ENCODE peak calls at places on chromosomes 1 and 21, in five cellular contexts. J is fibroblast of pulmonary artery, A is Caco-2, U is GM23338, D is transverse colon. O is an unnamed sample.

GRCh38 chr1:85220756-85221166 is 19.9 kb upstream of the SYDE2 start:
- DNase-seq in D (no peak), J (peak; percentile 60), A (no peak), U (no peak), O (no peak)

GRCh38 chr1:100622037-100622436 is 84.1 kb downstream of the GPR88 start:
- DNase-seq in J (peak; percentile 99), U (peak; percentile 16), D (no peak), A (no peak), O (peak; percentile 98)

GRCh38 chr21:42245348-42246185 is 26.6 kb downstream of the ABCG1 start:
- DNase-seq in U (peak; percentile 52), D (no peak), J (no peak), A (no peak), O (no peak)

GRCh38 chr1:198107041-198107440 is 49.8 kb upstream of the NEK7 start:
- DNase-seq in U (no peak), J (peak; percentile 57), D (no peak), A (peak; percentile 78), O (peak; percentile 77)

GRCh38 chr1:219266524-219266923 is 92.8 kb downstream of the LYPLAL1 start:
- DNase-seq in A (no peak), U (no peak), D (no peak), J (no peak), O (peak; percentile 40)

GRCh38 chr1:56968878-56969495 is 3.2 kb upstream of the C8B start:
- DNase-seq in U (no peak), D (no peak), J (no peak), A (no peak), O (peak; percentile 87)

GRCh38 chr1:172325562-172325961 is 94.9 kb upstream of the C1orf105 start:
- DNase-seq in D (peak; percentile 21), J (peak; percentile 74), A (peak; percentile 10), U (no peak), O (peak; percentile 88)

GRCh38 chr21:14630556-14631069 is 84.5 kb upstream of the SAMSN1 start:
- DNase-seq in A (no peak), J (peak; percentile 11), D (no peak), U (no peak), O (no peak)

GRCh38 chr1:208201241-208201640 is 42.9 kb downstream of the PLXNA2 start:
- DNase-seq in D (peak; percentile 79), J (peak; percentile 94), A (peak; percentile 73), U (no peak), O (peak; percentile 78)

GRCh38 chr1:111471012-111471411 is 2.8 kb upstream of the C1orf162 start:
- DNase-seq in U (no peak), J (no peak), A (no peak), D (peak; percentile 57), O (no peak)

GRCh38 chr1:26696191-26696644 is 403 bp downstream of the ARID1A start:
- DNase-seq in D (peak; percentile 17), A (peak; percentile 36), U (no peak), J (no peak), O (no peak)

GRCh38 chr1:95854457-95854856 is 620.4 kb downstream of the RWDD3 start:
- DNase-seq in A (no peak), U (no peak), D (no peak), J (no peak), O (no peak)

GRCh38 chr1:181113061-181113695 is 24.7 kb downstream of the IER5 start:
- DNase-seq in A (peak; percentile 39), J (peak; percentile 50), U (no peak), D (no peak), O (peak; percentile 89)

GRCh38 chr21:37460196-37460595 is 93.6 kb downstream of the DYRK1A start:
- DNase-seq in D (no peak), J (no peak), U (peak; percentile 84), A (peak; percentile 31), O (no peak)
- TF ChIP-seq CTCF in D (no peak), J (peak; percentile 17), U (peak; percentile 69), A (peak; percentile 19), O (peak; percentile 29)

DNA sequence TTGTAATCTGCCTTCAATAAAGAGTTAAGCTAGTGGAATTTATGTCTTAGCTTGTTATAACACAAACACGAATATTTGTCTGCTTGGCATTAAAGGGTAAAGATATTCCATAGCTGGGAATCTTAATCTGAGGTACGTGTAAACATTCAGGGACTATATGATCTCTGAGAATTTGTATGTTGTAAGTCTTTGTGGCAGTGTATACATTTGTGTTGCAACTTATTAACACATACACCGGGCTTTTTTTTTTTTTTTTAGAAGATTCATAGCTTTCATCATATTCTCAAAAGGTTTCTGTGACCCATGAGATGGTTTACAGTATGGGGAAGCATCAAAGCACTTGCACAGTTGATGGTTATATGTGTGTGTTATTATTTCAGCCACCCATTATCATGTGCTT is 3.0 kb downstream of the GGPS1 start:
- DNase-seq in U (no peak), J (no peak), D (no peak), A (no peak), O (no peak)
- H3K4me3 ChIP-seq in U (peak overlapping the region; percentile 75), J (peak overlapping the region; percentile 1), D (no peak overlapping the region), A (no peak overlapping the region), O (no peak overlapping the region)

GRCh38 chr1:216310776-216311175 is 112.5 kb downstream of the USH2A start:
- DNase-seq in A (peak; percentile 47), J (peak; percentile 65), U (peak; percentile 90), D (peak; percentile 12), O (peak; percentile 50)
- TF ChIP-seq CTCF in A (peak; percentile 61), J (peak; percentile 67), U (peak; percentile 96), D (no peak), O (peak; percentile 75)

GRCh38 chr1:88648706-88649105 is 35.4 kb upstream of the PKN2 start:
- DNase-seq in U (peak; percentile 58), J (no peak), A (no peak), D (no peak), O (no peak)
- H3K4me3 ChIP-seq in U (no peak overlapping the region), J (no peak overlapping the region), A (no peak overlapping the region), D (no peak overlapping the region), O (no peak overlapping the region)

DNA sequence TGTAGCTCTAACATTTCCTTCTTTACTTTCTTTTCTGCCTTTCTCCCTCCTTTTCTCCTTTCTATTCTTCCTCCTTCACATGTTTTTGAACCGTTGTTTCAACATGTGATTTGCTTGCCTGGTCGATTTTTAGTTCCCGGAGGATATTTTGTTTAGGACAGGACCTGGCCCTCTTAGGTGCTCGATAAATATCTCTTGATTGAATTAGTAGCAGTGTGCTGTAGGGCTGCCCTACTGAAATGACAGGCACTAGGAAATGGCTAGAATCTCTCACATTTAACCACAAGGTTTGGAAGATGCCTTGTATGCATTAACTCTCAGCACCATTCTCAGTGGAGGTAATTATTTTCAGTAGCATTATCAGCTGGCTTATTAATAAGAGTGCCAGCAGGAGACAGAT is 305.6 kb downstream of the PAPPA2 start:
- DNase-seq in J (no peak), U (no peak), D (no peak), A (no peak), O (no peak)
- TF ChIP-seq CTCF in J (no peak), U (no peak), D (no peak), A (no peak), O (no peak)

O was measured in bronchial epithelial cell.